ENCODE peak calls at places on chromosome 2, in seven cellular contexts. Z is GM23248, D is K562, P is PC-9, N is endothelial cell of umbilical vein, F is OCI-LY7, W is fibroblast of lung. U is an unnamed sample.

GRCh38 chr2:23565814-23566213 is 180.8 kb downstream of the KLHL29 start:
- DNase-seq in Z (peak; percentile 46), D (no peak), P (no peak), N (no peak), F (no peak), W (no peak), U (no peak)

GRCh38 chr2:71718686-71719085 is 265.3 kb downstream of the DYSF start:
- DNase-seq in Z (no peak), D (no peak), P (no peak), N (no peak), F (no peak), W (no peak), U (no peak)

GRCh38 chr2:50148632-50149031 is 883.3 kb downstream of the NRXN1 start:
- DNase-seq in Z (no peak), D (no peak), P (no peak), N (no peak), F (no peak), W (no peak), U (no peak)

GRCh38 chr2:74471332-74472065 is 981 bp downstream of the MRPL53 start:
- DNase-seq in Z (peak; percentile 20), D (no peak), P (no peak), N (no peak), F (peak; percentile 27), W (no peak), U (no peak)

GRCh38 chr2:21404827-21405625 is 281.3 kb downstream of the TDRD15 start:
- DNase-seq in Z (no peak), D (no peak), P (no peak), N (no peak), F (no peak), W (no peak), U (no peak)

GRCh38 chr2:108377815-108378630 is at the start of gene SULT1C4:
- DNase-seq in Z (no peak), D (no peak), P (no peak), N (peak; percentile 95), F (no peak), W (peak; percentile 53), U (peak; percentile 81)

GRCh38 chr2:53216805-53217204 is 550.8 kb upstream of the CHAC2 start:
- DNase-seq in Z (no peak), D (no peak), P (no peak), N (no peak), F (no peak), W (no peak), U (no peak)

GRCh38 chr2:216692636-216693413 is 2.5 kb downstream of the IGFBP5 start:
- DNase-seq in Z (peak; percentile 75), D (peak; percentile 62), P (peak; percentile 77), N (peak; percentile 46), F (no peak), W (peak; percentile 84), U (peak; percentile 85)

GRCh38 chr2:231928901-231929725 is 2.9 kb upstream of the NPPC start:
- DNase-seq in Z (no peak), D (no peak), P (no peak), N (no peak), F (no peak), W (no peak), U (no peak)

GRCh38 chr2:176383100-176383499 is 113.9 kb downstream of the MTX2 start:
- DNase-seq in Z (no peak), D (no peak), P (no peak), N (no peak), F (no peak), W (no peak), U (no peak)

GRCh38 chr2:241003369-241003768 is 5.0 kb downstream of the SNED1 start:
- DNase-seq in Z (no peak), D (no peak), P (no peak), N (no peak), F (no peak), W (no peak), U (no peak)

GRCh38 chr2:96773922-96774321 is 13.2 kb downstream of the CNNM4 start:
- DNase-seq in Z (no peak), D (no peak), P (no peak), N (no peak), F (peak; percentile 79), W (no peak), U (peak; percentile 13)

GRCh38 chr2:209900638-209901037 is 101.8 kb upstream of the RPE start:
- DNase-seq in Z (no peak), D (no peak), P (no peak), N (no peak), F (no peak), W (no peak), U (no peak)

GRCh38 chr2:158968396-158969161 is at the start of gene TANC1:
- DNase-seq in Z (peak; percentile 98), D (peak; percentile 65), P (peak; percentile 90), N (peak; percentile 90), F (no peak), W (peak; percentile 91), U (peak; percentile 93)

DNA sequence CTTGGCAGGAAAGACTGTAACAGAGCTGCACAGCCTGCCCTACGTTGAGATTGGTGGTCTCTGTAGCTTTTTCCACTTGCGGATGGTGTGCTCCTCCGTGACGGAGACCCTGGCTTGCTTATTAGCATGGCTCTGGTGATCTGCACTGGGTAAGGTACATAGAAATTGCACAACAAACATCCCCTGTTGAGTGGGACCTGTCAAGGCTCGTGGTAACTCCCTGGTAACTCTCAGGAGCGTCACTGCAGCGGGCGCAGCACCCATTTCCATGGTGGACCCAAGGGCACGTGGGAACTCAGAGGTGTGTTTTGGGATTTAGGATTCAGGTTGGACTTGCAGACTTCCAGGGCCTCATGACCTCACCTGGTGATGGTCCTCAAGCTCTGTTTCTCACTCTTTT is 1.1 kb downstream of the TRAF3IP1 start:
- DNase-seq in Z (no peak), D (no peak), P (no peak), N (no peak), F (no peak), W (no peak), U (no peak)
- H2AFZ ChIP-seq in Z (peak overlapping the region; percentile 57), D (no peak overlapping the region), P (peak overlapping the region; percentile 64), N (no peak overlapping the region), F (no peak overlapping the region), W (no peak overlapping the region), U (no peak overlapping the region)

GRCh38 chr2:10722252-10722825 is 909 bp downstream of the ATP6V1C2 start:
- DNase-seq in Z (no peak), D (peak; percentile 5), P (no peak), N (no peak), F (no peak), W (no peak), U (no peak)

GRCh38 chr2:10717630-10718029 is 3.8 kb upstream of the ATP6V1C2 start:
- DNase-seq in Z (peak; percentile 85), D (no peak), P (peak; percentile 74), N (peak; percentile 87), F (no peak), W (peak; percentile 51), U (no peak)

GRCh38 chr2:10720306-10720705 is 1.1 kb upstream of the ATP6V1C2 start:
- DNase-seq in Z (no peak), D (no peak), P (no peak), N (no peak), F (no peak), W (no peak), U (no peak)

GRCh38 chr2:10720983-10721343 is 467 bp upstream of the ATP6V1C2 start:
- DNase-seq in Z (no peak), D (peak; percentile 4), P (no peak), N (no peak), F (peak; percentile 33), W (no peak), U (no peak)

DNA sequence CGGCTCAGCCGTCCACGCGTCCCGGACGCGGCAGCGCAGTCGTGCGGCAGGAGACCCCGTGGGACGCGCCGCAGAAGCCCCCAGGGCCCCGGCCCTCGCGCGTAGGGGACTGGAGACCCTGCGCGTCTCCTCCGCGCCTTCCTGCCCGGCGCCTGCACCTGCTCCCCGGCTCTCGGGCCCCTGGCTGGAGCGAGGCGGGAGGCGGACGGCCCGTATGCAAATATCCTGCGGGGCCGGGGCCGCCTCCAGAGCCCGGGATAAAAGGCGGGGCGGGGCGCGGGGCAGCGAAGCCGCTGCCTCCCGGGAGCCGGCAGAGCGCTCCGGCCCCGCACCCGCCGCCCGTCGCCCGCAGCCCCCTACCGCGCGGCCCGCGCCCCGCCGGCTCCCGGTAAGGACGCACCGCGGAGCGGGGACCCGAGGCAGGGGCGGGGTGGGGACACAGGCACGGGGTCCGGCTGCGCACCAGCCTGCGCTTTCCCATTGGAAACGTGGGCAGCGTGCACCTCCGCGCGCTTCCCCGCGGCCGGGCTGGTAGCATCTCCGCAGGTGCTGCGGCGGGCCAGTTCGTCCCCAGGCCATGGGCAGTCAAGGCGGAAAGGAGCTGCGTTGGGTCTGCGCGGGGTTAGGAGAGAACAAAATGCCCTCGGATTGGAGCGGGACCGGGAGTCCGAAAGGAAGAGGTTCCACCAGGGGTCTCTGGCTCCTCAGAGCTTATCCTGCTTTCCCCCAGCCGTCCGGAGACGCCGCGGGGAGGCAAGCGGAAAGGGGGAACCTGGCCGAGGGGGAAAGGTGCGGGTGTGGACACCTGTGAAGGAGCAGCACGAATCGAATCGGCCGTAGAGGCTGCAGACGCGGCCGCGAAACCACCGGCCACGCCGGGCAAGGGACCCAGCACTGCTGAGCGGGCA is at the start of gene ATP6V1C2:
- DNase-seq in Z (peak; percentile 26), D (peak; percentile 28), P (peak; percentile 61), N (no peak), F (peak; percentile 52), W (no peak), U (no peak)
- H2AFZ ChIP-seq in Z (no peak within 1 kb of the TSS), D (no peak within 1 kb of the TSS), P (peak within 1 kb of the TSS; percentile 77), N (peak within 1 kb of the TSS; percentile 82), F (no peak within 1 kb of the TSS), W (no peak within 1 kb of the TSS), U (no peak within 1 kb of the TSS)

DNA sequence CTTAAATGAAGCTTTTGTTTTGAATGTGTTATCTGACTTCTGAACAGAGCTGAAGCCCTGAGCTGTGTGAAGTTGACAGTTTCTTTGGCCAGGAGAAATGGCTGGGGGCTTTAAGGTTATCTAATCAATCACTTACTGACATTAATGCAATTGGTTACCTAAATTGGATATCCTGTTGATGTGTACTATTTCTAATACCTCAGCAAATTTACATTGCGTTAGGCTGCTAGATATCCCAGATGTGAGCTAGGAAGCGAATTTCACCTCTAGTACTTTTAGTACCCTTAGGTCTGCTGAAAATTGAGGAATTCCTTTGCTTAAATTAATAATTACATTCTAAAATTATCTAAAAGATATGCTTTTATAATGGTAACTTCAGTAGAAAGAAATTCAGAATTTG is 102.0 kb downstream of the LCLAT1 start:
- DNase-seq in Z (no peak), D (no peak), P (no peak), N (no peak), F (no peak), W (no peak), U (no peak)
- H2AFZ ChIP-seq in Z (no peak overlapping the region), D (no peak overlapping the region), P (no peak overlapping the region), N (no peak overlapping the region), F (no peak overlapping the region), W (no peak overlapping the region), U (no peak overlapping the region)

GRCh38 chr2:119304852-119305251 is 61.8 kb downstream of the C2orf76 start:
- DNase-seq in Z (no peak), D (no peak), P (no peak), N (no peak), F (peak; percentile 11), W (no peak), U (no peak)

GRCh38 chr2:119307419-119308140 is 59.1 kb downstream of the C2orf76 start:
- DNase-seq in Z (no peak), D (no peak), P (no peak), N (peak; percentile 24), F (no peak), W (no peak), U (no peak)

GRCh38 chr2:119305497-119306195 is 61.0 kb downstream of the C2orf76 start:
- DNase-seq in Z (peak; percentile 11), D (no peak), P (no peak), N (no peak), F (no peak), W (no peak), U (no peak)

GRCh38 chr2:119308793-119309330 is 57.8 kb downstream of the C2orf76 start:
- DNase-seq in Z (no peak), D (no peak), P (no peak), N (no peak), F (no peak), W (no peak), U (no peak)

GRCh38 chr2:119306196-119306590 is 60.4 kb downstream of the C2orf76 start:
- DNase-seq in Z (peak; percentile 30), D (no peak), P (no peak), N (no peak), F (no peak), W (no peak), U (no peak)
- H2AFZ ChIP-seq in Z (peak overlapping the region; percentile 82), D (no peak overlapping the region), P (no peak overlapping the region), N (no peak overlapping the region), F (peak overlapping the region; percentile 9), W (peak overlapping the region; percentile 46), U (no peak overlapping the region)

U was measured in mesenchymal stem cell.